ENCODE peak calls at places on chromosomes 6 and 20, in five cellular contexts. I, Q, V, N and S are unnamed samples.

GRCh38 chr6:46850781-46851180 is 57.6 kb downstream of the MEP1A start:
- DNase-seq in V (no peak), Q (no peak), N (no peak), I (no peak), S (no peak)

GRCh38 chr6:66930559-66931290 is 1223.7 kb upstream of the EYS start:
- DNase-seq in N (no peak), I (peak; percentile 4), V (no peak), Q (no peak), S (no peak)

GRCh38 chr6:129785081-129785755 is 75.2 kb upstream of the ARHGAP18 start:
- DNase-seq in V (no peak), Q (peak; percentile 17), I (no peak), N (no peak), S (no peak)

GRCh38 chr6:160000280-160000704 is 31.4 kb downstream of the IGF2R start:
- DNase-seq in Q (no peak), V (no peak), I (no peak), N (no peak), S (no peak)

GRCh38 chr6:119259027-119259426 is 90.5 kb downstream of the MAN1A1 start:
- DNase-seq in V (no peak), Q (no peak), N (no peak), I (no peak), S (no peak)

GRCh38 chr20:31710423-31711250 is 12.0 kb downstream of the BCL2L1 start:
- DNase-seq in I (peak; percentile 83), N (no peak), V (no peak), Q (no peak), S (no peak)

GRCh38 chr6:12403201-12403826 is 113.2 kb downstream of the EDN1 start:
- DNase-seq in V (no peak), Q (peak; percentile 70), I (no peak), N (no peak), S (no peak)

GRCh38 chr6:149387787-149388512 is 12.1 kb upstream of the SUMO4 start:
- DNase-seq in V (no peak), N (no peak), Q (no peak), I (no peak), S (no peak)

GRCh38 chr20:23091741-23092408 is 5.8 kb upstream of the CD93 start:
- DNase-seq in I (no peak), N (no peak), Q (no peak), V (no peak), S (no peak)

GRCh38 chr6:159042003-159042823 is 2.6 kb downstream of the TAGAP start:
- DNase-seq in I (peak; percentile 42), N (peak; percentile 85), Q (peak; percentile 38), V (no peak), S (peak; percentile 61)

GRCh38 chr20:60009826-60010616 is 51.8 kb downstream of the CDH26 start:
- DNase-seq in V (no peak), N (no peak), Q (no peak), I (no peak), S (peak; percentile 42)

GRCh38 chr6:27623103-27623502 is 150.2 kb upstream of the ZNF184 start:
- DNase-seq in Q (no peak), V (no peak), N (no peak), I (no peak), S (no peak)

GRCh38 chr6:114638346-114638745 is 295.5 kb upstream of the HS3ST5 start:
- DNase-seq in I (no peak), N (no peak), Q (no peak), V (no peak), S (no peak)

GRCh38 chr6:37984578-37984977 is 165.1 kb downstream of the ZFAND3 start:
- DNase-seq in I (no peak), N (no peak), V (no peak), Q (no peak), S (no peak)

GRCh38 chr6:7087491-7087979 is 20.2 kb upstream of the RREB1 start:
- DNase-seq in I (no peak), N (peak; percentile 67), Q (no peak), V (no peak), S (no peak)

GRCh38 chr20:57391439-57392129 is 388 bp downstream of the RBM38 start:
- DNase-seq in I (no peak), N (peak; percentile 81), Q (no peak), V (no peak), S (peak; percentile 19)

GRCh38 chr6:89681983-89682564 is 43.5 kb upstream of the LYRM2 start:
- DNase-seq in I (no peak), Q (no peak), V (no peak), N (no peak), S (no peak)

GRCh38 chr6:139027620-139028182 is 844 bp upstream of the ABRACL start:
- DNase-seq in N (peak; percentile 72), I (peak; percentile 13), Q (peak; percentile 3), V (no peak), S (no peak)

GRCh38 chr6:125421853-125422252 is 120.1 kb upstream of the HDDC2 start:
- DNase-seq in V (peak; percentile 6), Q (no peak), I (no peak), N (no peak), S (peak; percentile 39)

GRCh38 chr6:14709066-14709670 is 536.7 kb upstream of the JARID2 start:
- DNase-seq in N (no peak), V (no peak), I (no peak), Q (no peak), S (no peak)

GRCh38 chr6:28657756-28658465 is 132.2 kb downstream of the GPX5 start:
- DNase-seq in Q (peak; percentile 57), V (peak; percentile 60), I (no peak), N (peak; percentile 82), S (peak; percentile 42)

GRCh38 chr20:50824137-50824536 is 29.3 kb downstream of the BCAS4 start:
- DNase-seq in I (no peak), N (no peak), Q (peak; percentile 71), V (no peak), S (no peak)

GRCh38 chr20:45322952-45323383 is 14.9 kb upstream of the MATN4 start:
- DNase-seq in N (no peak), V (no peak), I (no peak), Q (peak; percentile 10), S (peak; percentile 84)

GRCh38 chr6:7540595-7540994 is 876 bp upstream of the DSP start:
- DNase-seq in I (no peak), N (no peak), V (no peak), Q (peak; percentile 17), S (no peak)

GRCh38 chr6:101666256-101666655 is 272.7 kb downstream of the GRIK2 start:
- DNase-seq in V (no peak), I (peak; percentile 62), N (no peak), Q (peak; percentile 78), S (no peak)

GRCh38 chr20:53769041-53769440 is 175.4 kb upstream of the ZNF217 start:
- DNase-seq in Q (no peak), I (no peak), N (no peak), V (no peak), S (no peak)

GRCh38 chr20:33914871-33915270 is 78.8 kb upstream of the RALY start:
- DNase-seq in I (no peak), V (no peak), Q (peak; percentile 23), N (no peak), S (no peak)

GRCh38 chr6:70706491-70707123 is 38.9 kb downstream of the SMAP1 start:
- DNase-seq in Q (peak; percentile 35), N (no peak), V (no peak), I (no peak), S (peak; percentile 47)

GRCh38 chr20:59765599-59766177 is 161.3 kb downstream of the PHACTR3 start:
- DNase-seq in I (no peak), V (no peak), Q (no peak), N (no peak), S (no peak)

GRCh38 chr6:105193647-105194046 is 13.8 kb upstream of the POPDC3 start:
- DNase-seq in N (no peak), I (no peak), Q (peak; percentile 68), V (no peak), S (no peak)

GRCh38 chr6:89122625-89123024 is 4.8 kb upstream of the SRSF12 start:
- DNase-seq in N (no peak), Q (peak; percentile 28), I (no peak), V (no peak), S (peak; percentile 33)

GRCh38 chr6:2732503-2733089 is 18.1 kb downstream of the MYLK4 start:
- DNase-seq in V (no peak), Q (no peak), I (no peak), N (no peak), S (no peak)